ENCODE peak calls at places on chromosome 9, in four cellular contexts. U, V, D and I are unnamed samples.

GRCh38 chr9:93827545-93828330 is 127.4 kb downstream of the BARX1 start:
- DNase-seq in U (peak), V (peak), D (peak), I (peak)

GRCh38 chr9:127786773-127787123 is 914 bp downstream of the CDK9 start:
- DNase-seq in U (no peak), V (no peak), D (no peak), I (no peak)

GRCh38 chr9:137685035-137685885 is 66.5 kb downstream of the EHMT1 start:
- DNase-seq in U (no peak), V (no peak), D (peak), I (no peak)

GRCh38 chr9:120710110-120710981 is 3.9 kb downstream of the MEGF9 start:
- DNase-seq in U (no peak), V (no peak), D (peak), I (no peak)

GRCh38 chr9:19788614-19789271 is at the start of gene SLC24A2:
- DNase-seq in U (peak), V (peak), D (no peak), I (no peak)

GRCh38 chr9:72977670-72978069 is 24.8 kb upstream of the ALDH1A1 start:
- DNase-seq in U (no peak), V (no peak), D (no peak), I (no peak)

GRCh38 chr9:27462434-27462833 is 61.7 kb upstream of the IFNK start:
- DNase-seq in U (no peak), V (no peak), D (no peak), I (no peak)

GRCh38 chr9:87217056-87217455 is 269.8 kb upstream of the GAS1 start:
- DNase-seq in U (peak), V (no peak), D (no peak), I (no peak)

GRCh38 chr9:86116425-86116824 is 17.1 kb upstream of the GOLM1 start:
- DNase-seq in U (no peak), V (no peak), D (no peak), I (no peak)

GRCh38 chr9:106593201-106593600 is 269.8 kb upstream of the ZNF462 start:
- DNase-seq in U (no peak), V (no peak), D (no peak), I (no peak)

GRCh38 chr9:108150736-108151135 is 661.2 kb upstream of the KLF4 start:
- DNase-seq in U (no peak), V (no peak), D (peak), I (no peak)

GRCh38 chr9:83154087-83154736 is 91.3 kb upstream of the RASEF start:
- DNase-seq in U (peak), V (no peak), D (peak), I (no peak)

GRCh38 chr9:134324359-134325095 is 1.7 kb upstream of the RXRA start:
- DNase-seq in U (no peak), V (no peak), D (peak), I (no peak)

GRCh38 chr9:138097501-138097991 is 220.0 kb downstream of the CACNA1B start:
- DNase-seq in U (no peak), V (peak), D (no peak), I (no peak)

GRCh38 chr9:91424403-91425176 is 958 bp upstream of the NFIL3 start:
- DNase-seq in U (peak), V (peak), D (peak), I (peak)

GRCh38 chr9:35056571-35057270 is 15.7 kb downstream of the VCP start:
- DNase-seq in U (no peak), V (no peak), D (no peak), I (no peak)

GRCh38 chr9:29211003-29211584 is 1637.8 kb upstream of the C9orf72 start:
- DNase-seq in U (no peak), V (no peak), D (no peak), I (no peak)

GRCh38 chr9:12956805-12957204 is 182.0 kb downstream of the LURAP1L start:
- DNase-seq in U (no peak), V (no peak), D (no peak), I (no peak)
- H3K56ac ChIP-seq in U (no peak), V (no peak), D (no peak), I (no peak)

GRCh38 chr9:126325779-126326178 is 850 bp upstream of the MVB12B start:
- DNase-seq in U (peak), V (no peak), D (no peak), I (no peak)

GRCh38 chr9:126327750-126328120 is 1.1 kb downstream of the MVB12B start:
- DNase-seq in U (peak), V (no peak), D (no peak), I (no peak)

GRCh38 chr9:126328415-126328814 is 1.8 kb downstream of the MVB12B start:
- DNase-seq in U (no peak), V (no peak), D (no peak), I (no peak)

GRCh38 chr9:126327016-126327749 is 554 bp downstream of the MVB12B start:
- DNase-seq in U (peak), V (peak), D (no peak), I (no peak)

DNA sequence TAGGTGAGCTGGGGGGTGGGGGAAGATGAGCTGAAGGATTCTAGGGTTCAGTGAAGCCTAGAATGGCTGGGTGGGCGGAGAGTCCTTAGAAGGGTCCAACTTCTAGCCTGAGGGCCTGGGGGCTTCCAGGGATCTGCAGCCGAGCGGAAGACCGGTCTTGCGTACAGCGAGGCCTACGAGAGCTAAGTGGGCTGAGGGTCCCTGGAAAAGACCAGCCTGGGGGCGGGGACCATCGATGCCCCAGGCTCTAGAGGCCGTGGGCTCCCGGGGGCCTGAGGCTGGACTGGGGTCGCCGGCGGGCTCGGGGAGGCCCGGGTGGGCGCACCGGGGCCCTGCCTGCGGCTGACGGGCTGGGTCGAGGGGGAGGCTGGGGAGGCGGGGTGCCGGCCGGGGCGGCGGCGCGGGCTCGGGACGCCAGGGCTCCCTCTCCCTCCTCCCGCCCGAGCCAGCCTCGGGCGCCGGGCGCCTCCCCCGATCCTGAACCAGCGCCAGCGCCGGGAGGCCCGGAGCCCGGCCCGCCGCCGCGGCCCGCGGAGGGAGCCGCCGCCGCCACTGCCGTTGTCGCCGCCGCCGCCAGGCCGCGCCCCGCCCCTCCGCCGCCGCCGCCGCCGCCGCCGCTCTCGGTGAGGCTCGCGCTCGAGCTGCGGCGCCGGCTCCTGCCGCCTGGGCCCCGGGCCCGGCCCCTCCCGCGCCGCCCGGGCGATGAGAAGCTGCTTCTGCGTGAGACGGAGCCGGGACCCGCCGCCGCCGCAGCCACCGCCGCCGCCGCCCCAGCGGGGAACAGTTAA is at the start of gene MVB12B:
- DNase-seq in U (peak), V (peak), D (peak), I (no peak)
- H3K56ac ChIP-seq in U (peak), V (no peak), D (no peak), I (peak)

GRCh38 chr9:112239708-112240107 is 64.6 kb upstream of the SUSD1 start:
- DNase-seq in U (no peak), V (no peak), D (no peak), I (no peak)
- H3K56ac ChIP-seq in U (no peak), V (no peak), D (no peak), I (no peak)

DNA sequence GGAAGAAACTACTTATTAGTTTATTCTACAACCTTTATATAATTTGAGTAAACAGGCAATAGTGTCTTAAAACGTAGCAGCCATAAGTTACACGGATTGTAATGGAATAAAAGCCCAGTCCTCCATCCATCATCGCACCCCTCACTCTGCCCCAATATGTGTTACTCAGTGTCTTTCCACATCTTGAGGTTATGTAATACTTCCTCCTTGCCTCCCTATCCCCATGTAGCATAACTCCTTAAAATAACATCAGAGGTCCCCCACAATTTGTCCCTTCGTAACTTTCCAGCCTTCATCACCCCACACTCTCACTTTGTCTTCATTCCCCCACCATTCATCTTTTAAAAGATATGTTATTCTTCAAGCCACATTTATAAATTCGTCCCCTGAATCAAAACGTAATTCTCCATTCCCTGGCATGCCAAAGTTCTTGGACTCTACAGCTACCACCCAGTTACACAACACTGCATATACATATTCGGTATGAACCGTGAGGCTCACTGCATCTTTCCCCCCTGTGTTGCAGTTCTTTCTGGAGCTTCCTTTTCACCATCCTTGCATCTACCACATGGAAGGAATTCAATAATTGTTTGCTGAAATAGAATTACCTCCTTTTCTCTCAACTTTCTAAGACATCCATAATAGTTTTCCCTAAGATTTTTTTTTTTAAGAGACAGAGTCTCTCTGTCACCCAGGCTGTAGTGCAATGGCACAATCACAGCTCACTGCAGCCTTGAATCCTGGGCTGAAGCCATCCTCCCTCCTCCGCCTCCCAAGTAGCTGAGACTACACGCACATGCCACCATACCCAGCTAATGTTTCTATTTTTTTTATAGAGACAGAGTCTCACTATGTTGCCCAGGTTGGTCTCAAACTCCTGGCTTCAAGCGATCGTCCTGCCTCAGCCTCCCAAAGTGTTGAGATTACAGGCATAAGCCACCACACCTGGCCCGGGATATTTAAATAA is 3.4 kb downstream of the LPAR1 start:
- DNase-seq in U (no peak), V (no peak), D (peak), I (no peak)
- H3K56ac ChIP-seq in U (no peak), V (no peak), D (peak), I (no peak)

DNA sequence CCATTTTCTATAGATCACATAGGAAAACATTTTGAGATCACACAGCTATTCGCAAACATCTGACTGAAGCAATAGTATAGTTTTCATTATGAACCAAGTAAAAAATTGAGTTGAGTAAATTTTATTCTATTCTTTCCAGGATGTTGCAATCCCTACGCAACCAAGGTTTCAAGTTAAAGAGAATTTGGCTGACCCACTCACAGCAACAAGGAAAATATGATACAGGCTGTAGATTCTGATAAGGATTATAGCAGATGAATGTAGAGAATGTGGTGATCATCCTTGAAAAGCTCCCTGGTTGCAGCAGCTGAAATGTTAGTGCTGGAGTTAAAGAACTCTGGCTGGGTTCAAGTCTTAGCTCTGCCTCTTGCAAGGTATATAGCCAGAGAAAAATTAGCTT is 4.7 kb downstream of the ABCA1 start:
- DNase-seq in U (no peak), V (no peak), D (peak), I (no peak)
- H3K56ac ChIP-seq in U (no peak), V (no peak), D (no peak), I (no peak)

GRCh38 chr9:74719306-74719705 is 168.4 kb downstream of the TRPM6 start:
- DNase-seq in U (no peak), V (no peak), D (no peak), I (no peak)
- H3K56ac ChIP-seq in U (no peak), V (no peak), D (no peak), I (no peak)

DNA sequence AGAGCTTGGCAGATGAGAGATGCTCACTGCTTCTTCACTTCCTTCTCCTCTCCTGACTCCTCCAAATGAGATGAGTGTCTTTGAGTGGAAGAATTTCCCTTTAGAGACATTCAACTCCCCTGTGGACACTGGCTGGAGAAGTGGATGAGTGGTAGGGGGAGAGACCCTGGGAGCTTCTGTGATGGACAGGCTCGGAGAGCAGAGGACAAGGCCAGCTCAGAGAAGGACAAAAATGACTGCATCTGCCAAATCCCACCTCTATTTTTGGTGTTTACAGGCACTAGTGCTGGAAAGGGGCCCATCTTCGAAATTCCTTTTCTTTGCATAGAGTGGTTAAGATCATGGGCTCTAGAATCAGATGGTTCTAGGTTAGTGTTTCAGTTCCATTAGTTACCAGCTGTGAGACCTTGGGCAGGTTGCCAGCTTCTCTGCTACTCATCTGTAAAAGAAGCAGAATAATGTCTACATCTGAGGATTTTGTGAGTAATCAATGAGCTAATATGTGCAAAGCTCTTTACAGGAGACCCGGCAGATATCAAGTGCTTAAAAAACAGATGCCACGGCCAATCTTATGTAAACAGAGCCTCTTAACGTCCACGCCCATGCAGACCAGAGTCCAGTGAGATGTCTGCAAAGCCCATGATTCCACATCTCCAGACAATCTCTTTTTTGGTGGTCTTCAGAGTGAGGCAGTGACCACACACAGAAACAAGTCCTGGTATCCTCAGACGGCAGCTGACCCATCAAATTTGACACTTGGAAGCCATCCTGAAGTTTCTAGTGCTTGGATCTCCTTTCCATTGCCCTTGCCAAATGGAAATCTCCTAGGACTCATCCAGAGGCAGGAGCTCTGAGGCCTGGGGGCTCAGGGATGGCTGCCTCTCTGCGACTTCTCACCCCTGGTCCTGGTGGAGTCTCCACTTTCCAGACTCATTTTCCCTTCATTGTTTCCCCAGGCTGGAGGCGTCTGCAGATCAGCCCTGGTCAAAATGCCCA is 13.5 kb upstream of the COL27A1 start:
- DNase-seq in U (no peak), V (no peak), D (peak), I (no peak)
- H3K56ac ChIP-seq in U (no peak), V (no peak), D (no peak), I (no peak)

GRCh38 chr9:16656432-16657169 is 213.9 kb downstream of the BNC2 start:
- DNase-seq in U (no peak), V (no peak), D (peak), I (no peak)

GRCh38 chr9:16654727-16655126 is 215.7 kb downstream of the BNC2 start:
- DNase-seq in U (no peak), V (no peak), D (no peak), I (no peak)

GRCh38 chr9:16651445-16651964 is 219.0 kb downstream of the BNC2 start:
- DNase-seq in U (no peak), V (no peak), D (no peak), I (no peak)

GRCh38 chr9:16653491-16654407 is 216.7 kb downstream of the BNC2 start:
- DNase-seq in U (peak), V (no peak), D (no peak), I (no peak)

DNA sequence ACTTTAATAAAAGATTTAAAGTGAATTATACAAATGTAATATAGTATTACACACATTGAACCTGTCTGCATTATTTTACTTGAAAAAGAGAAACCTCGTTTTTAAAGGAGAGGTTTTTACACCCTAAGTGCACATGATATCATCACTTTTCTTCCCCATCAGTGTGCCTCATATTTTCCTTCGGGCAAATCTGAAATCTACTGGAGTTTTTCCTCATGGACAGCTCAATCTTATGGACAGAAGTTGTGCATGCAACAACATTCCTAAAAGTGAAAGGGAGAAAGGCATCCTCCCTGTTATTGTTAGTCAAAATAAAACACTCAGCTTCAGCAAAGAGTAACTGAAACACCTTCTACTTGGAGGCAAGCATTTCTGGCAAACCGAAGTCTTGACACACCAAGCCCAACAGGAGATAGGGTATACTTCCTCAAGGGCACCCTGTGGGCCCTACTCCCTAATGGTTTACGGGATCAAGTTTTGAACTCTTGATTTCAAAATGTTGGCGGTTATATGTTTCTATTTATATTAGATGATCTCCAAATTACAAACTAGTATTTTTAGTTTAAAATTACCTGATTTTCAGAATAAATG is 217.9 kb downstream of the BNC2 start:
- DNase-seq in U (peak), V (no peak), D (peak), I (no peak)
- H3K56ac ChIP-seq in U (no peak), V (no peak), D (no peak), I (no peak)

GRCh38 chr9:116234091-116234490 is 80.5 kb downstream of the PAPPA start:
- DNase-seq in U (peak), V (no peak), D (peak), I (no peak)

GRCh38 chr9:116233160-116233530 is 79.6 kb downstream of the PAPPA start:
- DNase-seq in U (no peak), V (no peak), D (no peak), I (no peak)

GRCh38 chr9:116238751-116239340 is 85.3 kb downstream of the PAPPA start:
- DNase-seq in U (no peak), V (no peak), D (peak), I (no peak)

GRCh38 chr9:116237456-116237855 is 83.9 kb downstream of the PAPPA start:
- DNase-seq in U (no peak), V (no peak), D (no peak), I (no peak)

DNA sequence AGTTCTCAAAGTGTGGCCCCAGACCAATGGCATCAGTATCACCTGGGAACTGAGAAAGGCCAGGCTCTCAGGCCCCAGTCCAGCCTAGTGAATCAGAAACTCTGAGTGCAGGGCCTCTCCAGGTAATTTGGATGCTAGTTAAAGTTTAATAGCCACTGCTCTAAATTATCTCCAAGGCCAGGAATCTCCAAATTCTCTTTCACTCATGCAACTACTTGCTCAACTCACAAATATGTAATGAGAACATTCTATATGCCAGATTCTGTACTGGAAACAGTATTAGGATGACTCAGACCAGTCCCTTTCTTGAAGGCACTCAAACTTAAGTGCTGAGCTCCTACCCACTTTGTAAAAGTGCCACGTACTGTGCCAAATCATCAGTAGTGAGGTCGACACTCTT is 84.6 kb downstream of the PAPPA start:
- DNase-seq in U (no peak), V (no peak), D (peak), I (no peak)
- H3K56ac ChIP-seq in U (no peak), V (no peak), D (no peak), I (no peak)

GRCh38 chr9:74517188-74517587 is 20.1 kb downstream of the RORB start:
- DNase-seq in U (no peak), V (no peak), D (no peak), I (no peak)

GRCh38 chr9:74511333-74511732 is 14.2 kb downstream of the RORB start:
- DNase-seq in U (no peak), V (no peak), D (no peak), I (no peak)

GRCh38 chr9:74513221-74513620 is 16.1 kb downstream of the RORB start:
- DNase-seq in U (no peak), V (no peak), D (no peak), I (no peak)

DNA sequence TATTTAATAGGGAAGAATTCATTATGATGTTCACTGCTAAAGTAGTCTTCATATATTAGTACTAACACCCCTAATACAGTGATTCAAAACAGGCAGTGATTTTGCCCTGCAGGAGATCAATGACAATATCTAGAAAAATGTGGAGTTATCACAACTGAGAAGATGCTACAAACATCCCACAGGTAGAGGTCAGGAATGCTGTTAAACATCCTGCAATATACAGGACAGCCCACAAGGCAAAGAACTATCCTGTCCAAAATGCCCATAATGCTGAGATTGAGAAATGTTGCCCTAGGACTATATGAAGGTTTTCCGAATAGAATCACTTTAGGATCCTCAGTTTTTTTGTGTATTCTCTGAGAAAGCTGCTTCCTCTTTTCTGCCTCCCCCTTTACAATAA is 15.3 kb downstream of the RORB start:
- DNase-seq in U (no peak), V (no peak), D (no peak), I (no peak)
- H3K56ac ChIP-seq in U (no peak), V (no peak), D (no peak), I (no peak)